ENCODE peak calls at places on chromosomes 7 and 10, in four cellular contexts. E is iris pigment epithelial cell, F is breast epithelium, H is T47D. O is an unnamed sample.

GRCh38 chr7:35652124-35652523 is 42.8 kb downstream of the HERPUD2 start:
- DNase-seq in E (no peak), F (no peak), H (no peak), O (no peak)

GRCh38 chr10:48444861-48445841 is 138.7 kb downstream of the MAPK8 start:
- DNase-seq in E (no peak), F (no peak), H (peak; percentile 61), O (peak; percentile 11)

GRCh38 chr7:75662579-75663301 is 76.0 kb downstream of the HIP1 start:
- DNase-seq in E (no peak), F (no peak), H (no peak), O (no peak)

GRCh38 chr7:101206665-101207042 is 5.8 kb upstream of the MOGAT3 start:
- DNase-seq in E (no peak), F (no peak), H (no peak), O (no peak)

GRCh38 chr7:50537417-50537816 is 27.8 kb downstream of the DDC start:
- DNase-seq in E (no peak), F (no peak), H (no peak), O (no peak)

GRCh38 chr10:74976565-74976964 is 134.9 kb upstream of the SAMD8 start:
- DNase-seq in E (no peak), F (no peak), H (no peak), O (peak; percentile 13)

GRCh38 chr10:29001801-29002200 is 287.1 kb upstream of the LYZL1 start:
- DNase-seq in E (no peak), F (no peak), H (no peak), O (no peak)

GRCh38 chr7:123714296-123715080 is 34.3 kb downstream of the WASL start:
- DNase-seq in E (peak; percentile 49), F (no peak), H (no peak), O (no peak)

GRCh38 chr10:93464826-93465388 is 17.2 kb downstream of the MYOF start:
- DNase-seq in E (no peak), F (no peak), H (no peak), O (no peak)

GRCh38 chr10:90418869-90419652 is 438.8 kb downstream of the HTR7 start:
- DNase-seq in E (peak; percentile 97), F (no peak), H (no peak), O (no peak)

GRCh38 chr10:77004917-77005564 is 632.6 kb downstream of the KCNMA1 start:
- DNase-seq in E (peak; percentile 34), F (no peak), H (peak; percentile 77), O (peak; percentile 53)

GRCh38 chr10:131570716-131571307 is 259.3 kb upstream of the TCERG1L start:
- DNase-seq in E (no peak), F (no peak), H (no peak), O (no peak)

GRCh38 chr7:130942211-130942964 is 208.4 kb upstream of the KLF14 start:
- DNase-seq in E (peak; percentile 97), F (no peak), H (peak; percentile 45), O (peak; percentile 76)

GRCh38 chr7:94129443-94130140 is 125.4 kb upstream of the BET1 start:
- DNase-seq in E (peak; percentile 96), F (no peak), H (no peak), O (peak; percentile 82)

GRCh38 chr10:118721005-118721876 is 33.5 kb downstream of the CACUL1 start:
- DNase-seq in E (peak; percentile 60), F (no peak), H (peak; percentile 54), O (peak; percentile 47)

GRCh38 chr7:68828575-68828974 is 769.7 kb upstream of the AUTS2 start:
- DNase-seq in E (no peak), F (no peak), H (no peak), O (no peak)

GRCh38 chr7:130232209-130232608 is 24.5 kb downstream of the SSMEM1 start:
- DNase-seq in E (no peak), F (no peak), H (no peak), O (no peak)